ENCODE peak calls at places on chromosome X, in seven cellular contexts. One of them, this sample, is unnamed.

GRCh38 chrX:30794497-30794896 is 94.6 kb downstream of the TAB3 start:
- DNase-seq in body of pancreas: no peak
- DNase-seq in HCT116: no peak
- DNase-seq in tibial nerve: no peak
- DNase-seq in uterus: no peak
- DNase-seq in adrenal gland: no peak
- DNase-seq in IMR-90: no peak
- DNase-seq in this sample: no peak

GRCh38 chrX:1222511-1223252 is 10.2 kb upstream of the CRLF2 start:
- DNase-seq in adrenal gland: no peak
- DNase-seq in HCT116: no peak
- DNase-seq in body of pancreas: no peak
- DNase-seq in IMR-90: no peak
- DNase-seq in uterus: no peak
- DNase-seq in tibial nerve: no peak
- DNase-seq in this sample: no peak

GRCh38 chrX:107787827-107788226 is 10.3 kb downstream of the NCBP2L start:
- DNase-seq in adrenal gland: no peak
- DNase-seq in body of pancreas: no peak
- DNase-seq in HCT116: no peak
- DNase-seq in IMR-90: no peak
- DNase-seq in uterus: no peak
- DNase-seq in tibial nerve: no peak
- DNase-seq in this sample: no peak

GRCh38 chrX:106731590-106731989 is 5.1 kb downstream of the RNF128 start:
- DNase-seq in IMR-90: no peak
- DNase-seq in tibial nerve: no peak
- DNase-seq in adrenal gland: no peak
- DNase-seq in HCT116: no peak
- DNase-seq in body of pancreas: no peak
- DNase-seq in uterus: no peak
- DNase-seq in this sample: no peak

GRCh38 chrX:54891573-54891972 is 29.1 kb upstream of the TRO start:
- DNase-seq in IMR-90: peak
- DNase-seq in HCT116: peak
- DNase-seq in adrenal gland: peak
- DNase-seq in uterus: no peak
- DNase-seq in body of pancreas: peak
- DNase-seq in tibial nerve: no peak
- DNase-seq in this sample: peak

GRCh38 chrX:149950681-149951080 is 12.4 kb upstream of the EOLA2 start:
- DNase-seq in adrenal gland: no peak
- DNase-seq in tibial nerve: no peak
- DNase-seq in HCT116: peak
- DNase-seq in uterus: no peak
- DNase-seq in body of pancreas: no peak
- DNase-seq in IMR-90: peak
- DNase-seq in this sample: peak

GRCh38 chrX:20361890-20362262 is 95.2 kb upstream of the RPS6KA3 start:
- DNase-seq in HCT116: no peak
- DNase-seq in uterus: no peak
- DNase-seq in tibial nerve: no peak
- DNase-seq in body of pancreas: no peak
- DNase-seq in adrenal gland: no peak
- DNase-seq in IMR-90: peak
- DNase-seq in this sample: no peak

GRCh38 chrX:39946822-39947221 is 150.9 kb downstream of the BCOR start:
- DNase-seq in adrenal gland: no peak
- DNase-seq in tibial nerve: no peak
- DNase-seq in uterus: no peak
- DNase-seq in body of pancreas: no peak
- DNase-seq in HCT116: no peak
- DNase-seq in IMR-90: peak
- DNase-seq in this sample: no peak

GRCh38 chrX:150239946-150240642 is 123.0 kb upstream of the MAMLD1 start:
- DNase-seq in tibial nerve: no peak
- DNase-seq in HCT116: no peak
- DNase-seq in IMR-90: no peak
- DNase-seq in adrenal gland: no peak
- DNase-seq in uterus: no peak
- DNase-seq in body of pancreas: no peak
- DNase-seq in this sample: no peak

GRCh38 chrX:100995469-100995868 is 26.0 kb downstream of the ARL13A start:
- DNase-seq in body of pancreas: no peak
- DNase-seq in IMR-90: peak
- DNase-seq in adrenal gland: no peak
- DNase-seq in uterus: no peak
- DNase-seq in tibial nerve: no peak
- DNase-seq in HCT116: peak
- DNase-seq in this sample: no peak

GRCh38 chrX:48917139-48917980 is 1.5 kb downstream of the PIM2 start:
- DNase-seq in IMR-90: peak
- DNase-seq in body of pancreas: peak
- DNase-seq in adrenal gland: peak
- DNase-seq in HCT116: peak
- DNase-seq in uterus: peak
- DNase-seq in tibial nerve: peak
- DNase-seq in this sample: peak
- TF ChIP-seq POLR2A in IMR-90: no peak
- TF ChIP-seq POLR2A in body of pancreas: peak
- TF ChIP-seq POLR2A in adrenal gland: peak
- TF ChIP-seq POLR2A in HCT116: no peak
- TF ChIP-seq POLR2A in uterus: no peak
- TF ChIP-seq POLR2A in tibial nerve: no peak
- TF ChIP-seq POLR2A in this sample: peak

DNA sequence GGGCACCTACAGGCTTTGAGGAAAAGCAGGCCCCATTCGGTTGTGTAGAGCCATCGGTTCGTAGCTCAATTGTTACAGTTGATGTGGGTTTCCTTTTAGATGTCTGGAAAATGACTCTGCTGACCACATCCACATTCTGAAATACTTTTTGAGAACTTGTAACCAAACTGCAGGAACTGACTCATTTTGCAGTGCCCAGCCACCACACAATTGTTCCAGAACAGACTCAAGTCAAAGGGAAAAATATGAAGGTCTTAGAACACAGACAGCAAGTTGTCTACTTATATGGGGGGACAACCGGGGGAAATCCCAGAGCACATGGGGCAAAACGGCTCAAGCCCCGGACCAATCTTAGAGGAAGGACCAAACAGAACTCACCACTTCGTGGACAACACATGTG is 557.6 kb upstream of the DIPK2B start:
- DNase-seq in IMR-90: peak
- DNase-seq in HCT116: no peak
- DNase-seq in adrenal gland: no peak
- DNase-seq in uterus: no peak
- DNase-seq in body of pancreas: no peak
- DNase-seq in tibial nerve: no peak
- DNase-seq in this sample: no peak
- TF ChIP-seq POLR2A in IMR-90: peak
- TF ChIP-seq POLR2A in HCT116: no peak
- TF ChIP-seq POLR2A in adrenal gland: no peak
- TF ChIP-seq POLR2A in uterus: no peak
- TF ChIP-seq POLR2A in body of pancreas: no peak
- TF ChIP-seq POLR2A in tibial nerve: no peak
- TF ChIP-seq POLR2A in this sample: no peak

DNA sequence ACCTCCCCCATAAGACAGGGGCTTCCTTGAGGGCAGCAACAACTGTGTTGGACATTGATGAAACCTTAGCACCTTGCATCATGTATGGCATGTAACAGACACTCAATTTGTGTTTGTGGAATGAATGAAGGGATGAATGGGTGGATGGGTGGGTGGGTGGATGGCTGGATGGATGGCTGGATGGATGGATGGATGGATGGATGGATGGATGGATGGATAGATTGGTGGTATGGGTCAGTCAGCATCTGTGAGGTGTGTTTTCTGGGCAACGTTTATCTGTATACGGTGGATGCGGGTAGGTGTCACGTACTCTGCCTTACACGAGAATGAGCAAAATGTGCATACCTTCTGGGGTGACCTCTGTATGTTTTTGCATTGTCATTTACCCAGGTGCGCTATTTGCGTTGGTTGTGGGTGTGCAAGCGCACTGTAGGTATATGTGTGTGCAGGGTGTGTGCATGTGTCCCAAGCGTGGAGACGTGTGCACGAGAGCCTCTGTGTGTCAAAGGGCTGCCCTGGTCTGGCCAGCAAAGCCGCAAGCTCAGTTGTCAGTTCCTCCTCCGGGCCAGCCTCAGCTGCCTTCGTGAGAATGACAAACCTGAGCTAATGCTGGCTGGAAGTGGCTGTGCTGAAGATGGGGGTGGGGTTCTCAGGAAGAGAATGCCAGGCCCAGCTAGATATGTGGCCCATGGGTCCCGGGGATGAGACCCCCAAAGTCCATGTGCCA is 26.5 kb downstream of the ELF4 start:
- DNase-seq in uterus: no peak
- DNase-seq in IMR-90: no peak
- DNase-seq in HCT116: no peak
- DNase-seq in tibial nerve: no peak
- DNase-seq in body of pancreas: no peak
- DNase-seq in adrenal gland: no peak
- DNase-seq in this sample: no peak
- TF ChIP-seq POLR2A in uterus: no peak
- TF ChIP-seq POLR2A in IMR-90: no peak
- TF ChIP-seq POLR2A in HCT116: no peak
- TF ChIP-seq POLR2A in tibial nerve: no peak
- TF ChIP-seq POLR2A in body of pancreas: no peak
- TF ChIP-seq POLR2A in adrenal gland: no peak
- TF ChIP-seq POLR2A in this sample: no peak

DNA sequence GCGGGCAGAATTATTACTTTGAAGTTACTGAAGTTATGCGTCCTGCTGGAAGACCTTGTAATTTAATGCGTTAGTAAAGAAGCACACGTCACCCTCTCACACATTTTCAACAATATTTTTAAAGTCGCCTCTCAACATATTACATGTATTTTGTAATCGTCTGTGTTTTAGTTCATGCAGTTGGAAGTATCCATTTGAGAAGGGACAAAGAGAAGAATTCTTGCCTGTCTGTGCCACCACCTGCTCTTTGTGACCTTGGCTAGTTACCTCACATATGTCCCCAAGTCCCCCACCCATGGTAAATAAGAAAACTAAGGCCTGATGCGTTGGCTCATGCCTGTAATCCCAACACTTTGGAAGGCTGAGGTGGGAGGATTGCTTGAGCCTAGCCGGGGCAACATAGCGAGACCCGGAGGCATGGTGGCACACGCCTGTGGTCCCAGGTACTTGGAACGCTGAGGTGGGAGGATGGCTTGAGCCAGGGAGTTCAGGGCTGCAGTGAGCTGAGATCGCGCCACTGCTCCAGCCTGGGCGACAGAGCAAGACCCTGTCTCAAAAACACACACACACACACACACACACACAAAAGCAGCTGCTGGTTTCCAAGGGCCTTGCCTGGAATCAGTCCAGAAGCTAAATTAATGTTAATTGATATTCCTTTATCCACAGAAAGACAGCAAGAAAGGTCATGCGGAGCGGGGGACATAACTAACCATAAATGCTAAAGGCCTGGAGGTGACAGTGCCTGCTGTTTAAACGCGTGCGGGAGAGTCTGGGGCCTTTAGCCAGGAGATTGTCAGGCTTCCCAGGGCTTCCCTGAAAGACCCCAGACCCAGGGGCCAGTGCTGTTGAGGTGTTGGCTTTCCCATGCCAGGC is 811 bp downstream of the TMEM187 start:
- DNase-seq in tibial nerve: no peak
- DNase-seq in HCT116: no peak
- DNase-seq in IMR-90: no peak
- DNase-seq in body of pancreas: no peak
- DNase-seq in uterus: no peak
- DNase-seq in adrenal gland: no peak
- DNase-seq in this sample: peak
- TF ChIP-seq POLR2A in tibial nerve: no peak
- TF ChIP-seq POLR2A in HCT116: no peak
- TF ChIP-seq POLR2A in IMR-90: no peak
- TF ChIP-seq POLR2A in body of pancreas: no peak
- TF ChIP-seq POLR2A in uterus: no peak
- TF ChIP-seq POLR2A in adrenal gland: no peak
- TF ChIP-seq POLR2A in this sample: no peak

GRCh38 chrX:155070975-155071693 is at the start of the genes BRCC3, CMC4 and MTCP1:
- DNase-seq in uterus: peak
- DNase-seq in IMR-90: peak
- DNase-seq in HCT116: peak
- DNase-seq in body of pancreas: peak
- DNase-seq in adrenal gland: peak
- DNase-seq in tibial nerve: peak
- DNase-seq in this sample: peak
- TF ChIP-seq POLR2A in uterus: peak
- TF ChIP-seq POLR2A in IMR-90: peak
- TF ChIP-seq POLR2A in HCT116: peak
- TF ChIP-seq POLR2A in body of pancreas: peak
- TF ChIP-seq POLR2A in adrenal gland: peak
- TF ChIP-seq POLR2A in tibial nerve: peak
- TF ChIP-seq POLR2A in this sample: peak

DNA sequence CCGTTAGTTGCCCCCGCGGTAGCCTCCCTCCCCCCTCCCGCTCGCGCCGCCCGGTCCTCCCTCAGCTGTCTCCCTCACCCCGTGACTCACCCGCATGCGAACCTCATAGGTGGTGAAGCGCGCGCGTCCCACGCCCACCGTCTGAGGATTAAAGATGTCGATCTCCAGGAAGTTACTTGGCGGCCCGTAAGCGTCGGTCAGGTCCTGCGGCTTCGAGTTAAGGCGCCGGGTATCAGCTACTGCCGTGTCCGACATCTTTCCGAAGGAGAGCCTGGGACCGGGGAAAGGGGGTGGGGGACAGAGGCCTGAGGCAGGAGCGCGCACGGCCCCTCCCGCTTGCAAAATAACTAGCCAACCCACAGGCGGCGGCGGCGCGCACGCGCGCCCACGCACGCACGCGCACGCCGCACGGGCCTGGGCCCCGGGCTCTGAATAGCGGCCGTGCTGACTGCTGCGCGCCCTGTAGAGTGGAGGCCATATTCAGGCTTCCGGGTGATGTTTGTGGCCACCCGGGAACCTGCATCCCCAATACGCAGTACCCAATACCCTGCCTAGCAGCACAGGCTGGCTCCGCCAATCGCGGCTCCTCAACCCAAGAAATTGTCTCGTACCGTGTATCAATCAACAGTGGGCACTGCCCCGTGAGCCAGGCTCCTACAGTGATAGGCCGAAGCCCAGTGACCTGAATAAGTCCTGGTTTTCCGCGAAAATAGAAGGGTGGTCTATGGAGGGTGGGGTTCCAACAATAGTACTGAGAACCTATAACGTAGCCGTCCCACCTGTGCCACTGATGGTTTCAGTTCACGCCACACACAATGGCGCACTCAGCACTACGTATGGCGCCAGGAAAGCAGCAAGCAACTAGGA is at the start of gene SNX12:
- DNase-seq in HCT116: peak
- DNase-seq in adrenal gland: peak
- DNase-seq in body of pancreas: peak
- DNase-seq in IMR-90: peak
- DNase-seq in uterus: peak
- DNase-seq in tibial nerve: peak
- DNase-seq in this sample: peak
- TF ChIP-seq POLR2A in HCT116: peak
- TF ChIP-seq POLR2A in adrenal gland: peak
- TF ChIP-seq POLR2A in body of pancreas: no peak
- TF ChIP-seq POLR2A in IMR-90: peak
- TF ChIP-seq POLR2A in uterus: peak
- TF ChIP-seq POLR2A in tibial nerve: no peak
- TF ChIP-seq POLR2A in this sample: peak

This sample was measured in erythroblast.